ENCODE peak calls at places on chromosome 21, in eight cellular contexts. S is AML-193; J is naive thymus-derived CD8-positive, alpha-beta T cell; H is A549; G is neural crest cell; R is fibroblast of pulmonary artery; M is mucosa of gallbladder; Z is iPS-NIHi11. O is an unnamed sample.
A peak's percentile ranks its signal among the peaks of the same experiment; 100 is the strongest.

GRCh38 chr21:33403786-33404571 is 766 bp downstream of the IFNGR2 start:
- DNase-seq in G (peak; percentile 52), Z (peak; percentile 56), H (no peak), M (peak; percentile 41), R (peak; percentile 51), S (no peak), J (no peak), O (peak; percentile 42)

GRCh38 chr21:24420694-24421093 is 1186.6 kb downstream of the MRPL39 start:
- DNase-seq in G (no peak), J (no peak), H (no peak), S (no peak), M (no peak), R (no peak), Z (no peak), O (no peak)

GRCh38 chr21:37071561-37072238 is 1.2 kb downstream of the PIGP start:
- DNase-seq in G (no peak), R (peak; percentile 86), S (no peak), H (peak; percentile 70), J (no peak), M (peak; percentile 22), Z (no peak), O (peak; percentile 46)

GRCh38 chr21:45643021-45643980 is at the start of gene PCBP3:
- DNase-seq in Z (peak; percentile 97), R (peak; percentile 96), H (peak; percentile 93), M (peak; percentile 86), J (peak; percentile 81), S (peak; percentile 86), G (peak; percentile 98), O (peak; percentile 98)

GRCh38 chr21:30668776-30669175 is 26.1 kb downstream of the KRTAP20-3 start:
- DNase-seq in J (no peak), S (no peak), G (no peak), R (no peak), M (no peak), H (no peak), Z (no peak), O (no peak)

GRCh38 chr21:30480145-30480544 is at the start of gene KRTAP19-1:
- DNase-seq in M (no peak), H (no peak), R (no peak), J (no peak), Z (no peak), G (no peak), S (no peak), O (no peak)

GRCh38 chr21:8989883-8990325 is 1531.5 kb upstream of the TPTE start:
- DNase-seq in H (peak; percentile 96), J (no peak), S (no peak), Z (no peak), M (no peak), R (no peak), G (no peak), O (no peak)

GRCh38 chr21:36385909-36386642 is 884 bp downstream of the CHAF1B start:
- DNase-seq in R (peak; percentile 14), S (no peak), G (no peak), H (no peak), M (no peak), Z (no peak), J (no peak), O (no peak)

GRCh38 chr21:17476006-17476405 is 36.8 kb upstream of the CXADR start:
- DNase-seq in J (no peak), M (peak; percentile 56), S (no peak), H (no peak), G (no peak), R (no peak), Z (no peak), O (no peak)

GRCh38 chr21:14382486-14382834 is 486 bp downstream of the HSPA13 start:
- DNase-seq in Z (no peak), H (no peak), M (no peak), R (peak; percentile 14), G (no peak), S (no peak), J (no peak), O (peak; percentile 43)

GRCh38 chr21:43876605-43877004 is 11.6 kb downstream of the AGPAT3 start:
- DNase-seq in S (no peak), Z (no peak), R (no peak), J (no peak), G (no peak), M (no peak), H (no peak), O (no peak)

GRCh38 chr21:45080639-45081414 is 6.4 kb downstream of the ADARB1 start:
- DNase-seq in R (peak; percentile 68), H (no peak), G (no peak), Z (no peak), S (no peak), M (no peak), J (no peak), O (peak; percentile 17)

GRCh38 chr21:46226920-46227599 is 1.5 kb downstream of the LSS start:
- DNase-seq in H (no peak), G (no peak), Z (no peak), J (no peak), S (no peak), R (peak; percentile 94), M (no peak), O (peak; percentile 39)

GRCh38 chr21:37594472-37594951 is 227.9 kb downstream of the DYRK1A start:
- DNase-seq in M (no peak), R (no peak), H (no peak), Z (no peak), S (no peak), J (no peak), G (no peak), O (no peak)

GRCh38 chr21:31505975-31506374 is 153.5 kb upstream of the SOD1 start:
- DNase-seq in S (no peak), R (no peak), G (no peak), J (no peak), H (no peak), Z (no peak), M (no peak), O (peak; percentile 58)

GRCh38 chr21:38610573-38611251 is 112.4 kb upstream of the ERG start:
- DNase-seq in Z (no peak), M (no peak), S (no peak), J (no peak), G (no peak), R (no peak), H (no peak), O (no peak)

GRCh38 chr21:41137401-41137800 is 30.6 kb upstream of the BACE2 start:
- DNase-seq in H (no peak), R (no peak), S (no peak), M (no peak), Z (no peak), J (no peak), G (no peak), O (no peak)

GRCh38 chr21:26966360-26966977 is 419 bp downstream of the ADAMTS5 start:
- DNase-seq in G (no peak), M (peak; percentile 11), J (no peak), H (no peak), R (peak; percentile 28), S (no peak), Z (peak; percentile 41), O (no peak)

GRCh38 chr21:16945580-16945979 is 567.3 kb upstream of the CXADR start:
- DNase-seq in J (no peak), R (peak; percentile 7), M (no peak), G (no peak), Z (no peak), H (no peak), S (no peak), O (no peak)

GRCh38 chr21:44943005-44943685 is 3.3 kb downstream of the SLX9 start:
- DNase-seq in R (no peak), S (no peak), H (no peak), J (no peak), G (no peak), Z (no peak), M (no peak), O (no peak)

GRCh38 chr21:36437745-36438128 is 42.2 kb downstream of the CLDN14 start:
- DNase-seq in G (no peak), S (no peak), R (peak; percentile 84), Z (no peak), M (no peak), H (peak; percentile 78), J (no peak), O (no peak)

GRCh38 chr21:33230518-33231324 is 983 bp downstream of the IFNAR2 start:
- DNase-seq in J (no peak), G (peak; percentile 29), S (no peak), H (peak; percentile 56), R (peak; percentile 65), M (no peak), Z (peak; percentile 66), O (peak; percentile 48)

O was measured in A673.